ENCODE peak calls at places on chromosomes 5 and 9, in six cellular contexts. M is NAMALWA, J is cardiac fibroblast, Y is cerebellar cortex, Z is breast epithelium, B is mesendoderm. G is an unnamed sample.

GRCh38 chr9:75027187-75028107 is 646 bp downstream of the CARNMT1 start:
- DNase-seq in M (peak), J (peak), Y (peak), Z (peak), B (peak), G (peak)

GRCh38 chr9:16516887-16517286 is 353.6 kb downstream of the BNC2 start:
- DNase-seq in M (no peak), J (peak), Y (no peak), Z (no peak), B (peak), G (peak)

GRCh38 chr5:160787247-160787646 is 64.8 kb downstream of the ATP10B start:
- DNase-seq in M (peak), J (no peak), Y (no peak), Z (no peak), B (peak), G (no peak)

GRCh38 chr5:38751103-38751502 is 94.7 kb upstream of the OSMR start:
- DNase-seq in M (peak), J (peak), Y (no peak), Z (no peak), B (peak), G (peak)

GRCh38 chr9:125524522-125524921 is 182.5 kb downstream of the MAPKAP1 start:
- DNase-seq in M (no peak), J (peak), Y (no peak), Z (no peak), B (peak), G (peak)

GRCh38 chr9:120980951-120981350 is 54.4 kb upstream of the TRAF1 start:
- DNase-seq in M (peak), J (no peak), Y (no peak), Z (no peak), B (peak), G (no peak)

GRCh38 chr9:126399251-126399650 is 72.6 kb downstream of the MVB12B start:
- DNase-seq in M (no peak), J (peak), Y (no peak), Z (no peak), B (peak), G (peak)

GRCh38 chr5:137254153-137254552 is 245.0 kb downstream of the SPOCK1 start:
- DNase-seq in M (no peak), J (peak), Y (no peak), Z (no peak), B (no peak), G (no peak)

GRCh38 chr5:124079062-124079461 is 567.1 kb downstream of the CSNK1G3 start:
- DNase-seq in M (no peak), J (peak), Y (no peak), Z (no peak), B (no peak), G (no peak)

GRCh38 chr9:80218336-80218735 is 646.6 kb downstream of the TLE4 start:
- DNase-seq in M (no peak), J (no peak), Y (no peak), Z (no peak), B (no peak), G (no peak)

GRCh38 chr5:30392897-30393296 is 800.6 kb upstream of the CDH6 start:
- DNase-seq in M (no peak), J (no peak), Y (no peak), Z (no peak), B (no peak), G (no peak)

GRCh38 chr5:145826869-145827268 is 8.3 kb downstream of the PRELID2 start:
- DNase-seq in M (no peak), J (no peak), Y (no peak), Z (no peak), B (no peak), G (no peak)

GRCh38 chr9:136679431-136679941 is 7.8 kb downstream of the AGPAT2 start:
- DNase-seq in M (no peak), J (no peak), Y (peak), Z (peak), B (no peak), G (no peak)

GRCh38 chr9:95283678-95284077 is 33.8 kb downstream of the FANCC start:
- DNase-seq in M (no peak), J (no peak), Y (no peak), Z (no peak), B (no peak), G (no peak)

GRCh38 chr9:70297141-70297540 is 38.4 kb downstream of the SMC5 start:
- DNase-seq in M (no peak), J (peak), Y (no peak), Z (no peak), B (no peak), G (peak)

GRCh38 chr9:136095495-136096058 is 488 bp upstream of the NACC2 start:
- DNase-seq in M (no peak), J (peak), Y (no peak), Z (no peak), B (no peak), G (peak)

GRCh38 chr5:6449465-6450158 is 953 bp downstream of the UBE2QL1 start:
- DNase-seq in M (no peak), J (no peak), Y (no peak), Z (no peak), B (no peak), G (no peak)

GRCh38 chr5:154758501-154758900 is 3.3 kb downstream of the LARP1 start:
- DNase-seq in M (no peak), J (no peak), Y (no peak), Z (no peak), B (no peak), G (no peak)

GRCh38 chr5:147617191-147617606 is 107.3 kb upstream of the DPYSL3 start:
- DNase-seq in M (no peak), J (peak), Y (no peak), Z (no peak), B (no peak), G (peak)

GRCh38 chr9:4750021-4750673 is 9.1 kb upstream of the AK3 start:
- DNase-seq in M (peak), J (peak), Y (peak), Z (no peak), B (peak), G (peak)

GRCh38 chr5:156420665-156421064 is 93.7 kb downstream of the SGCD start:
- DNase-seq in M (no peak), J (no peak), Y (no peak), Z (no peak), B (no peak), G (no peak)

GRCh38 chr9:35645736-35646582 is 4.8 kb downstream of the SIT1 start:
- DNase-seq in M (peak), J (no peak), Y (peak), Z (peak), B (peak), G (peak)

GRCh38 chr5:137147346-137147745 is 351.8 kb downstream of the SPOCK1 start:
- DNase-seq in M (no peak), J (no peak), Y (no peak), Z (no peak), B (no peak), G (no peak)

GRCh38 chr5:176533894-176534611 is 3.1 kb downstream of the RNF44 start:
- DNase-seq in M (peak), J (peak), Y (peak), Z (no peak), B (no peak), G (peak)

GRCh38 chr5:168085321-168086040 is 206.0 kb upstream of the WWC1 start:
- DNase-seq in M (no peak), J (peak), Y (peak), Z (no peak), B (no peak), G (no peak)

GRCh38 chr5:138605254-138605972 is 30.2 kb upstream of the HSPA9 start:
- DNase-seq in M (peak), J (peak), Y (no peak), Z (no peak), B (no peak), G (no peak)

GRCh38 chr9:4400731-4401130 is 89.5 kb upstream of the SLC1A1 start:
- DNase-seq in M (no peak), J (no peak), Y (no peak), Z (no peak), B (no peak), G (no peak)

GRCh38 chr5:123670981-123671557 is 159.1 kb downstream of the CSNK1G3 start:
- DNase-seq in M (peak), J (peak), Y (peak), Z (peak), B (peak), G (peak)

GRCh38 chr5:123874600-123875201 is 362.7 kb downstream of the CSNK1G3 start:
- DNase-seq in M (no peak), J (no peak), Y (peak), Z (no peak), B (peak), G (peak)

G was measured in iris pigment epithelial cell.